ENCODE peak calls at places on chromosome 15, in ten cellular contexts. Q is CD4-positive, alpha-beta T cell; X is omental fat pad; H is OCI-LY7; D is HFFc6; U is SK-N-SH; V is IMR-90; I is fibroblast of lung; L is RWPE2; N is NB4. B is an unnamed sample.

GRCh38 chr15:94584833-94585244 is 353.5 kb downstream of the MCTP2 start:
- DNase-seq in Q (no peak), X (no peak), H (peak; percentile 15), D (no peak), U (no peak), V (no peak), I (peak; percentile 39), L (no peak), N (peak; percentile 95), B (no peak)

GRCh38 chr15:71003314-71003713 is 110.7 kb downstream of the LRRC49 start:
- DNase-seq in Q (no peak), X (no peak), H (no peak), D (peak; percentile 4), U (no peak), V (peak; percentile 62), I (peak; percentile 68), L (no peak), N (no peak), B (no peak)

GRCh38 chr15:33026614-33027013 is 167.9 kb downstream of the FMN1 start:
- DNase-seq in Q (no peak), X (no peak), H (no peak), D (no peak), U (no peak), V (no peak), I (no peak), L (no peak), N (no peak), B (no peak)

GRCh38 chr15:88390502-88390901 is 76.7 kb downstream of the MRPL46 start:
- DNase-seq in Q (no peak), X (no peak), H (no peak), D (no peak), U (no peak), V (no peak), I (no peak), L (no peak), N (no peak), B (no peak)

GRCh38 chr15:35980719-35981118 is 434.8 kb upstream of the DPH6 start:
- DNase-seq in Q (no peak), X (no peak), H (no peak), D (peak; percentile 30), U (no peak), V (peak; percentile 72), I (peak; percentile 75), L (no peak), N (no peak), B (no peak)

GRCh38 chr15:67827561-67828378 is 2.5 kb downstream of the SKOR1 start:
- DNase-seq in Q (peak; percentile 28), X (no peak), H (no peak), D (no peak), U (no peak), V (no peak), I (no peak), L (peak; percentile 68), N (no peak), B (no peak)

GRCh38 chr15:28086175-28086703 is 12.9 kb downstream of the OCA2 start:
- DNase-seq in Q (peak; percentile 59), X (no peak), H (peak; percentile 72), D (peak; percentile 52), U (peak; percentile 85), V (peak; percentile 46), I (peak; percentile 37), L (no peak), N (peak; percentile 67), B (no peak)

GRCh38 chr15:94080416-94080815 is 150.9 kb upstream of the MCTP2 start:
- DNase-seq in Q (no peak), X (no peak), H (no peak), D (peak; percentile 82), U (no peak), V (no peak), I (peak; percentile 83), L (peak; percentile 91), N (peak; percentile 38), B (no peak)

GRCh38 chr15:63094495-63094931 is 27.1 kb upstream of the LACTB start:
- DNase-seq in Q (no peak), X (no peak), H (no peak), D (peak; percentile 58), U (no peak), V (peak; percentile 86), I (peak; percentile 87), L (no peak), N (no peak), B (no peak)

GRCh38 chr15:39336926-39337325 is 244.0 kb upstream of the THBS1 start:
- DNase-seq in Q (no peak), X (no peak), H (no peak), D (no peak), U (no peak), V (no peak), I (no peak), L (no peak), N (no peak), B (no peak)

GRCh38 chr15:25508369-25509002 is 69.7 kb upstream of the UBE3A start:
- DNase-seq in Q (no peak), X (no peak), H (peak; percentile 56), D (peak; percentile 40), U (peak; percentile 59), V (peak; percentile 64), I (peak; percentile 46), L (no peak), N (peak; percentile 47), B (peak; percentile 28)

GRCh38 chr15:79978694-79979519 is 7.9 kb upstream of the BCL2A1 start:
- DNase-seq in Q (no peak), X (no peak), H (peak; percentile 36), D (peak; percentile 72), U (no peak), V (peak; percentile 89), I (peak; percentile 60), L (no peak), N (peak; percentile 91), B (no peak)

GRCh38 chr15:64456634-64457108 is 3.7 kb upstream of the ZNF609 start:
- DNase-seq in Q (no peak), X (no peak), H (no peak), D (no peak), U (no peak), V (peak; percentile 70), I (peak; percentile 40), L (no peak), N (peak; percentile 85), B (no peak)

GRCh38 chr15:99514306-99514705 is 51.5 kb upstream of the MEF2A start:
- DNase-seq in Q (no peak), X (no peak), H (no peak), D (no peak), U (no peak), V (no peak), I (peak; percentile 14), L (no peak), N (no peak), B (no peak)

GRCh38 chr15:60973637-60974415 is 255.3 kb downstream of the RORA start:
- DNase-seq in Q (no peak), X (no peak), H (no peak), D (peak; percentile 58), U (no peak), V (peak; percentile 87), I (peak; percentile 74), L (no peak), N (no peak), B (no peak)

GRCh38 chr15:60972301-60972700 is 256.8 kb downstream of the RORA start:
- DNase-seq in Q (no peak), X (no peak), H (no peak), D (peak; percentile 92), U (no peak), V (peak; percentile 99), I (peak; percentile 96), L (no peak), N (no peak), B (no peak)

GRCh38 chr15:60975951-60976350 is 253.2 kb downstream of the RORA start:
- DNase-seq in Q (no peak), X (no peak), H (no peak), D (no peak), U (no peak), V (no peak), I (no peak), L (no peak), N (no peak), B (no peak)

GRCh38 chr15:60972866-60973265 is 256.2 kb downstream of the RORA start:
- DNase-seq in Q (no peak), X (no peak), H (no peak), D (peak; percentile 74), U (no peak), V (peak; percentile 93), I (peak; percentile 82), L (no peak), N (peak; percentile 13), B (no peak)

GRCh38 chr15:60975203-60975602 is 253.9 kb downstream of the RORA start:
- DNase-seq in Q (no peak), X (no peak), H (no peak), D (no peak), U (no peak), V (peak; percentile 18), I (no peak), L (no peak), N (no peak), B (no peak)
- TF ChIP-seq CTCF in Q (no peak), X (no peak), H (no peak), D (no peak), U (no peak), V (no peak), I (no peak), L (no peak), N (no peak), B (no peak)

GRCh38 chr15:37133619-37134018 is 33.3 kb upstream of the MEIS2 start:
- DNase-seq in Q (no peak), X (no peak), H (peak; percentile 9), D (peak; percentile 30), U (no peak), V (peak; percentile 61), I (peak; percentile 41), L (no peak), N (peak; percentile 15), B (no peak)
- TF ChIP-seq CTCF in Q (no peak), X (no peak), H (peak; percentile 71), D (peak; percentile 72), U (peak; percentile 69), V (peak; percentile 58), I (peak; percentile 40), L (peak; percentile 31), N (no peak), B (peak; percentile 39)

DNA sequence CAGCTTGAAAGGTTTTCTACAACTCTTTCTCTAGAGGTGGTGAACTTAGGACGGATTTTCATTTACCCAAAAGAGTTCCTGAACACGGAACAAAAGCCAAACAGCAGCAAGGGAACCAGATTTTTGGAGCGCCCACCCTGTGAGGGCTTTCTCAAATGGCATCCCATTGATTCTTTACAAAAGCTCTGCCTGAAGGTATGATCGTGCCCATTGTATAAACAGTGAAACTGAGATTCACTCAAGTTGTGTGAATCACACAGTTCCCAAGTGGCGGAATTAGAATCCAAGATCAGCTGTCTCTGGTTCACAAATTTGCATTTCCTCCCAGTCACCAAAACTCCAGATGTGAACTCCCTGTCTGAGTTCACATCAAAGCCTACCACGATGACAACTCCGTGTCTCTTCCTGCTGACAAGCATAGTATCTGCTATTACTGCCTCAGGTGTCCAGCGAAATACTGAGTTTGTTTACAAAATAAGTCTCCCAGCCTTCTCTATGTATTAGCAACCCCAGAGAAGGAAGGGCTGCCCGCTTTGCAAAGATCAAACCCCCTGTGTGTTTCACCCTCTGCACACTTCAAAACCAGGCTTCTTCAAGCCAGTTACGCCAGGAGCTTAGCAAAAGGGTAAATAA is 235.9 kb upstream of the ST8SIA2 start:
- DNase-seq in Q (no peak), X (no peak), H (no peak), D (no peak), U (no peak), V (no peak), I (no peak), L (no peak), N (no peak), B (no peak)
- TF ChIP-seq CTCF in Q (no peak), X (no peak), H (no peak), D (no peak), U (no peak), V (no peak), I (no peak), L (no peak), N (no peak), B (no peak)

GRCh38 chr15:48888836-48889235 is 10.9 kb downstream of the EID1 start:
- DNase-seq in Q (no peak), X (no peak), H (no peak), D (no peak), U (no peak), V (no peak), I (no peak), L (no peak), N (no peak), B (no peak)
- TF ChIP-seq CTCF in Q (no peak), X (no peak), H (no peak), D (no peak), U (no peak), V (no peak), I (no peak), L (no peak), N (no peak), B (no peak)

B was measured in D721Med.